ENCODE peak calls at places on chromosome 5, in four cellular contexts. One of them, this sample, is unnamed.

GRCh38 chr5:129271309-129271708 is 176.8 kb downstream of the ISOC1 start:
- DNase-seq in activated naive CD4-positive, alpha-beta T cell treated with anti-CD3 and anti-CD28 coated beads, Interleukin-2, amount 10 ng/mL, durations not matched to agents 7 days and 5 days: no peak
- DNase-seq in uterus: no peak
- DNase-seq in anterior cingulate cortex: no peak
- DNase-seq in this sample: no peak

GRCh38 chr5:58818515-58818914 is 235.6 kb downstream of the RAB3C start:
- DNase-seq in activated naive CD4-positive, alpha-beta T cell treated with anti-CD3 and anti-CD28 coated beads, Interleukin-2, amount 10 ng/mL, durations not matched to agents 7 days and 5 days: no peak
- DNase-seq in uterus: no peak
- DNase-seq in anterior cingulate cortex: no peak
- DNase-seq in this sample: no peak

GRCh38 chr5:80566711-80567259 is 3.3 kb downstream of the ANKRD34B start:
- DNase-seq in activated naive CD4-positive, alpha-beta T cell treated with anti-CD3 and anti-CD28 coated beads, Interleukin-2, amount 10 ng/mL, durations not matched to agents 7 days and 5 days: no peak
- DNase-seq in uterus: no peak
- DNase-seq in anterior cingulate cortex: no peak
- DNase-seq in this sample: no peak

GRCh38 chr5:59317023-59317771 is 576.3 kb downstream of the PDE4D start:
- DNase-seq in activated naive CD4-positive, alpha-beta T cell treated with anti-CD3 and anti-CD28 coated beads, Interleukin-2, amount 10 ng/mL, durations not matched to agents 7 days and 5 days: no peak
- DNase-seq in uterus: peak
- DNase-seq in anterior cingulate cortex: no peak
- DNase-seq in this sample: no peak

GRCh38 chr5:82794876-82795275 is 282.3 kb downstream of the TMEM167A start:
- DNase-seq in activated naive CD4-positive, alpha-beta T cell treated with anti-CD3 and anti-CD28 coated beads, Interleukin-2, amount 10 ng/mL, durations not matched to agents 7 days and 5 days: no peak
- DNase-seq in uterus: no peak
- DNase-seq in anterior cingulate cortex: no peak
- DNase-seq in this sample: no peak

GRCh38 chr5:87645241-87645640 is 232.5 kb upstream of the CCNH start:
- DNase-seq in activated naive CD4-positive, alpha-beta T cell treated with anti-CD3 and anti-CD28 coated beads, Interleukin-2, amount 10 ng/mL, durations not matched to agents 7 days and 5 days: no peak
- DNase-seq in uterus: no peak
- DNase-seq in anterior cingulate cortex: no peak
- DNase-seq in this sample: no peak

GRCh38 chr5:74543162-74543995 is 97.1 kb downstream of the ENC1 start:
- DNase-seq in activated naive CD4-positive, alpha-beta T cell treated with anti-CD3 and anti-CD28 coated beads, Interleukin-2, amount 10 ng/mL, durations not matched to agents 7 days and 5 days: no peak
- DNase-seq in uterus: peak
- DNase-seq in anterior cingulate cortex: no peak
- DNase-seq in this sample: no peak

GRCh38 chr5:108143581-108143980 is 238.3 kb downstream of the FBXL17 start:
- DNase-seq in activated naive CD4-positive, alpha-beta T cell treated with anti-CD3 and anti-CD28 coated beads, Interleukin-2, amount 10 ng/mL, durations not matched to agents 7 days and 5 days: no peak
- DNase-seq in uterus: no peak
- DNase-seq in anterior cingulate cortex: no peak
- DNase-seq in this sample: no peak

GRCh38 chr5:139658928-139659667 is 10.9 kb downstream of the CXXC5 start:
- DNase-seq in activated naive CD4-positive, alpha-beta T cell treated with anti-CD3 and anti-CD28 coated beads, Interleukin-2, amount 10 ng/mL, durations not matched to agents 7 days and 5 days: no peak
- DNase-seq in uterus: peak
- DNase-seq in anterior cingulate cortex: no peak
- DNase-seq in this sample: no peak

This sample was measured in mesenteric fat pad.